ENCODE peak calls at places on chromosomes 2 and 18, in six cellular contexts. Q, S, G, F, N and H are unnamed samples.

GRCh38 chr2:74333175-74333574 is 10.0 kb downstream of the SLC4A5 start:
- DNase-seq in N (no peak), F (peak; percentile 54), G (no peak), S (peak; percentile 60), Q (no peak), H (no peak)

GRCh38 chr2:65320042-65320711 is 92.5 kb downstream of the ACTR2 start:
- DNase-seq in Q (no peak), N (no peak), F (no peak), G (peak; percentile 4), S (peak; percentile 61), H (no peak)

GRCh38 chr18:25817571-25818237 is 272.7 kb downstream of the SS18 start:
- DNase-seq in F (no peak), G (no peak), Q (no peak), S (no peak), N (no peak), H (no peak)

GRCh38 chr2:217103752-217104540 is 244.1 kb upstream of the TNP1 start:
- DNase-seq in Q (no peak), F (no peak), N (no peak), G (no peak), S (peak; percentile 88), H (no peak)

GRCh38 chr18:12774982-12775381 is 72.1 kb downstream of the PSMG2 start:
- DNase-seq in G (no peak), F (no peak), S (peak; percentile 51), Q (no peak), N (no peak), H (no peak)

GRCh38 chr2:2646312-2647051 is 315.4 kb upstream of the MYT1L start:
- DNase-seq in N (peak; percentile 18), S (peak; percentile 30), F (no peak), Q (no peak), G (no peak), H (no peak)

GRCh38 chr18:47679864-47680263 is 250.6 kb downstream of the SMAD2 start:
- DNase-seq in G (no peak), Q (no peak), F (no peak), N (no peak), S (no peak), H (no peak)

GRCh38 chr2:37228788-37229187 is 2.6 kb downstream of the CEBPZ start:
- DNase-seq in S (no peak), Q (no peak), G (no peak), N (no peak), F (no peak), H (no peak)

GRCh38 chr18:47929681-47930085 is 776 bp downstream of the SMAD2 start:
- DNase-seq in S (no peak), F (no peak), N (no peak), G (no peak), Q (no peak), H (no peak)

GRCh38 chr2:142586693-142587432 is 290.6 kb upstream of the KYNU start:
- DNase-seq in Q (peak; percentile 59), N (no peak), F (no peak), S (no peak), G (no peak), H (no peak)

GRCh38 chr2:161436411-161436810 is 20.3 kb downstream of the TBR1 start:
- DNase-seq in G (no peak), N (no peak), F (no peak), S (no peak), Q (no peak), H (no peak)

GRCh38 chr18:12361770-12362378 is 15.2 kb downstream of the AFG3L2 start:
- DNase-seq in G (no peak), Q (no peak), S (no peak), N (no peak), F (no peak), H (no peak)

GRCh38 chr18:44939037-44939665 is 258.5 kb downstream of the SETBP1 start:
- DNase-seq in S (no peak), N (no peak), F (no peak), Q (no peak), G (no peak), H (no peak)

GRCh38 chr2:203892207-203892606 is 24.6 kb downstream of the CTLA4 start:
- DNase-seq in S (peak; percentile 48), G (no peak), F (no peak), Q (no peak), N (no peak), H (no peak)

GRCh38 chr2:64887565-64887964 is 101.6 kb upstream of the SLC1A4 start:
- DNase-seq in N (no peak), S (no peak), F (no peak), G (no peak), Q (no peak), H (no peak)

GRCh38 chr2:68463287-68463877 is 3.7 kb downstream of the FBXO48 start:
- DNase-seq in S (peak; percentile 62), Q (no peak), F (no peak), G (no peak), N (no peak), H (no peak)

GRCh38 chr2:33275689-33276444 is 200.6 kb upstream of the RASGRP3 start:
- DNase-seq in G (peak; percentile 47), F (no peak), Q (no peak), N (peak; percentile 34), S (no peak), H (no peak)

GRCh38 chr2:165634282-165634681 is 159.8 kb downstream of the GALNT3 start:
- DNase-seq in F (no peak), N (no peak), G (no peak), S (no peak), Q (no peak), H (no peak)

GRCh38 chr2:119156891-119157773 is 1.4 kb downstream of the C1QL2 start:
- DNase-seq in G (no peak), F (peak; percentile 47), Q (no peak), S (peak; percentile 35), N (no peak), H (no peak)

GRCh38 chr2:218865999-218866398 is 6.4 kb downstream of the WNT6 start:
- DNase-seq in S (no peak), G (no peak), Q (no peak), N (no peak), F (no peak), H (no peak)

GRCh38 chr18:59220784-59221765 is 1.1 kb downstream of the GRP start:
- DNase-seq in F (peak; percentile 41), N (no peak), G (no peak), Q (no peak), S (peak; percentile 44), H (no peak)

GRCh38 chr2:171469176-171469575 is 35.1 kb downstream of the DCAF17 start:
- DNase-seq in S (peak; percentile 53), Q (no peak), N (no peak), G (no peak), F (no peak), H (no peak)

GRCh38 chr2:17786727-17787126 is 29.5 kb upstream of the MSGN1 start:
- DNase-seq in S (no peak), N (no peak), G (no peak), Q (no peak), F (no peak), H (no peak)

GRCh38 chr2:218218409-218219185 is 1.6 kb downstream of the ARPC2 start:
- DNase-seq in G (no peak), N (no peak), S (no peak), F (no peak), Q (no peak), H (no peak)

GRCh38 chr18:61901334-61901986 is 8.7 kb upstream of the RNF152 start:
- DNase-seq in S (peak; percentile 86), N (peak; percentile 35), F (peak; percentile 50), G (no peak), Q (no peak), H (no peak)

GRCh38 chr2:142914507-142915313 is 37.2 kb downstream of the KYNU start:
- DNase-seq in S (peak; percentile 13), G (no peak), N (no peak), F (no peak), Q (no peak), H (no peak)

GRCh38 chr2:219107837-219108236 is 47.1 kb upstream of the IHH start:
- DNase-seq in Q (no peak), F (no peak), S (no peak), N (no peak), G (no peak), H (peak; percentile 55)

GRCh38 chr2:37454851-37455762 is 110.7 kb downstream of the QPCT start:
- DNase-seq in Q (no peak), N (no peak), G (no peak), S (peak; percentile 8), F (no peak), H (no peak)

GRCh38 chr2:195563857-195564512 is 93.0 kb upstream of the SLC39A10 start:
- DNase-seq in Q (no peak), G (no peak), S (no peak), F (no peak), N (no peak), H (no peak)

GRCh38 chr2:191566347-191566746 is 111.6 kb upstream of the NABP1 start:
- DNase-seq in S (peak; percentile 90), Q (peak; percentile 57), N (peak; percentile 58), F (peak; percentile 86), G (peak; percentile 39), H (peak; percentile 59)

GRCh38 chr2:101328474-101329007 is 20.0 kb upstream of the RNF149 start:
- DNase-seq in Q (no peak), G (no peak), S (no peak), N (no peak), F (no peak), H (no peak)

GRCh38 chr2:190469770-190470169 is 61.6 kb downstream of the MFSD6 start:
- DNase-seq in G (no peak), F (no peak), S (peak; percentile 20), Q (no peak), N (no peak), H (no peak)